ENCODE peak calls at places on chromosomes 2 and 18, in six cellular contexts. One of them, this sample, is unnamed.

GRCh38 chr2:223041527-223042109 is 10.4 kb upstream of the KCNE4 start:
- DNase-seq in aorta: peak; percentile 92
- DNase-seq in frontal cortex: no peak
- DNase-seq in T-helper 9 cell: no peak
- DNase-seq in mammary epithelial cell: peak; percentile 87
- DNase-seq in T1000: peak; percentile 69
- DNase-seq in this sample: peak; percentile 44

GRCh38 chr2:113890253-113891235 is 655 bp downstream of the ACTR3 start:
- DNase-seq in aorta: peak; percentile 83
- DNase-seq in frontal cortex: peak; percentile 27
- DNase-seq in T-helper 9 cell: peak; percentile 59
- DNase-seq in mammary epithelial cell: peak; percentile 83
- DNase-seq in T1000: no peak
- DNase-seq in this sample: peak; percentile 81

GRCh38 chr18:22688877-22689496 is 244.1 kb upstream of the RBBP8 start:
- DNase-seq in aorta: no peak
- DNase-seq in frontal cortex: no peak
- DNase-seq in T-helper 9 cell: no peak
- DNase-seq in mammary epithelial cell: no peak
- DNase-seq in T1000: no peak
- DNase-seq in this sample: no peak

GRCh38 chr2:187658952-187659525 is 104.8 kb upstream of the TFPI start:
- DNase-seq in aorta: no peak
- DNase-seq in frontal cortex: no peak
- DNase-seq in T-helper 9 cell: no peak
- DNase-seq in mammary epithelial cell: peak; percentile 4
- DNase-seq in T1000: no peak
- DNase-seq in this sample: no peak

GRCh38 chr2:165927353-165927752 is 26.2 kb downstream of the TTC21B start:
- DNase-seq in aorta: no peak
- DNase-seq in frontal cortex: no peak
- DNase-seq in T-helper 9 cell: no peak
- DNase-seq in mammary epithelial cell: no peak
- DNase-seq in T1000: no peak
- DNase-seq in this sample: no peak

GRCh38 chr18:37564796-37565137 is 831 bp downstream of the CELF4 start:
- DNase-seq in aorta: peak; percentile 88
- DNase-seq in frontal cortex: peak; percentile 58
- DNase-seq in T-helper 9 cell: no peak
- DNase-seq in mammary epithelial cell: peak; percentile 34
- DNase-seq in T1000: no peak
- DNase-seq in this sample: no peak

GRCh38 chr2:67268806-67269205 is 128.3 kb upstream of the ETAA1 start:
- DNase-seq in aorta: no peak
- DNase-seq in frontal cortex: no peak
- DNase-seq in T-helper 9 cell: no peak
- DNase-seq in mammary epithelial cell: peak; percentile 89
- DNase-seq in T1000: no peak
- DNase-seq in this sample: no peak

GRCh38 chr2:70484086-70484485 is 69.5 kb downstream of the TGFA start:
- DNase-seq in aorta: no peak
- DNase-seq in frontal cortex: no peak
- DNase-seq in T-helper 9 cell: no peak
- DNase-seq in mammary epithelial cell: no peak
- DNase-seq in T1000: no peak
- DNase-seq in this sample: no peak

GRCh38 chr2:14583802-14584201 is 48.7 kb upstream of the LRATD1 start:
- DNase-seq in aorta: no peak
- DNase-seq in frontal cortex: no peak
- DNase-seq in T-helper 9 cell: no peak
- DNase-seq in mammary epithelial cell: no peak
- DNase-seq in T1000: no peak
- DNase-seq in this sample: no peak

GRCh38 chr2:115596659-115597375 is 1154.4 kb downstream of the DPP10 start:
- DNase-seq in aorta: no peak
- DNase-seq in frontal cortex: no peak
- DNase-seq in T-helper 9 cell: no peak
- DNase-seq in mammary epithelial cell: no peak
- DNase-seq in T1000: no peak
- DNase-seq in this sample: no peak

GRCh38 chr18:2981212-2981728 is 31.7 kb downstream of the LPIN2 start:
- DNase-seq in aorta: no peak
- DNase-seq in frontal cortex: no peak
- DNase-seq in T-helper 9 cell: no peak
- DNase-seq in mammary epithelial cell: peak; percentile 69
- DNase-seq in T1000: peak; percentile 5
- DNase-seq in this sample: no peak

GRCh38 chr2:176454893-176455810 is 185.9 kb downstream of the MTX2 start:
- DNase-seq in aorta: peak; percentile 95
- DNase-seq in frontal cortex: peak; percentile 40
- DNase-seq in T-helper 9 cell: peak; percentile 77
- DNase-seq in mammary epithelial cell: peak; percentile 31
- DNase-seq in T1000: peak; percentile 18
- DNase-seq in this sample: peak; percentile 98

GRCh38 chr2:101442667-101443061 is 32.2 kb downstream of the RFX8 start:
- DNase-seq in aorta: no peak
- DNase-seq in frontal cortex: no peak
- DNase-seq in T-helper 9 cell: no peak
- DNase-seq in mammary epithelial cell: peak; percentile 13
- DNase-seq in T1000: no peak
- DNase-seq in this sample: no peak

GRCh38 chr2:75108937-75109482 is 90.3 kb downstream of the TACR1 start:
- DNase-seq in aorta: no peak
- DNase-seq in frontal cortex: no peak
- DNase-seq in T-helper 9 cell: no peak
- DNase-seq in mammary epithelial cell: no peak
- DNase-seq in T1000: no peak
- DNase-seq in this sample: no peak

GRCh38 chr2:1795842-1796580 is 51.7 kb upstream of the PXDN start:
- DNase-seq in aorta: peak; percentile 14
- DNase-seq in frontal cortex: no peak
- DNase-seq in T-helper 9 cell: no peak
- DNase-seq in mammary epithelial cell: no peak
- DNase-seq in T1000: no peak
- DNase-seq in this sample: no peak

GRCh38 chr18:77052656-77053309 is 79.8 kb downstream of the MBP start:
- DNase-seq in aorta: no peak
- DNase-seq in frontal cortex: no peak
- DNase-seq in T-helper 9 cell: no peak
- DNase-seq in mammary epithelial cell: no peak
- DNase-seq in T1000: no peak
- DNase-seq in this sample: no peak

GRCh38 chr2:173830169-173830568 is 135.0 kb downstream of the SP3 start:
- DNase-seq in aorta: no peak
- DNase-seq in frontal cortex: no peak
- DNase-seq in T-helper 9 cell: no peak
- DNase-seq in mammary epithelial cell: no peak
- DNase-seq in T1000: no peak
- DNase-seq in this sample: no peak

GRCh38 chr2:109460553-109461324 is 153.0 kb downstream of the SEPTIN10 start:
- DNase-seq in aorta: peak; percentile 25
- DNase-seq in frontal cortex: no peak
- DNase-seq in T-helper 9 cell: no peak
- DNase-seq in mammary epithelial cell: no peak
- DNase-seq in T1000: no peak
- DNase-seq in this sample: no peak

GRCh38 chr2:7983451-7983850 is 698.4 kb upstream of the ID2 start:
- DNase-seq in aorta: no peak
- DNase-seq in frontal cortex: no peak
- DNase-seq in T-helper 9 cell: no peak
- DNase-seq in mammary epithelial cell: no peak
- DNase-seq in T1000: no peak
- DNase-seq in this sample: no peak

GRCh38 chr2:45496869-45497268 is 114.2 kb downstream of the SRBD1 start:
- DNase-seq in aorta: no peak
- DNase-seq in frontal cortex: no peak
- DNase-seq in T-helper 9 cell: no peak
- DNase-seq in mammary epithelial cell: no peak
- DNase-seq in T1000: no peak
- DNase-seq in this sample: no peak

GRCh38 chr2:229408356-229408755 is 137.3 kb upstream of the PID1 start:
- DNase-seq in aorta: no peak
- DNase-seq in frontal cortex: no peak
- DNase-seq in T-helper 9 cell: no peak
- DNase-seq in mammary epithelial cell: peak; percentile 97
- DNase-seq in T1000: peak; percentile 31
- DNase-seq in this sample: peak; percentile 43